ENCODE peak calls at places on chromosomes 13 and 19, in four cellular contexts. D, X, Y and V are unnamed samples. For H3K36me3, the result is how much of the 10 kb centered on the place peaks cover.

GRCh38 chr13:32720026-32720425 is 133.8 kb downstream of the PDS5B start:
- DNase-seq in D (no peak), X (no peak), Y (no peak), V (no peak)

GRCh38 chr13:97307882-97308624 is 85.9 kb downstream of the MBNL2 start:
- DNase-seq in D (no peak), X (no peak), Y (no peak), V (peak)

GRCh38 chr19:15863272-15863671 is 34.6 kb downstream of the CYP4F2 start:
- DNase-seq in D (no peak), X (no peak), Y (no peak), V (peak)

GRCh38 chr19:46907880-46908279 is 47.1 kb downstream of the ARHGAP35 start:
- DNase-seq in D (peak), X (no peak), Y (no peak), V (no peak)

GRCh38 chr13:30934381-30934780 is 1.9 kb downstream of the TEX26 start:
- DNase-seq in D (peak), X (no peak), Y (no peak), V (no peak)

GRCh38 chr13:23695711-23696512 is 125.7 kb downstream of the TNFRSF19 start:
- DNase-seq in D (peak), X (no peak), Y (no peak), V (no peak)

GRCh38 chr19:8360196-8360595 is 3.8 kb upstream of the ANGPTL4 start:
- DNase-seq in D (no peak), X (no peak), Y (no peak), V (no peak)

GRCh38 chr13:87274209-87274819 is 396.9 kb upstream of the SLITRK5 start:
- DNase-seq in D (peak), X (no peak), Y (no peak), V (peak)

GRCh38 chr13:26509491-26509890 is 48.0 kb upstream of the WASF3 start:
- DNase-seq in D (no peak), X (no peak), Y (no peak), V (no peak)

GRCh38 chr19:3285647-3286176 is 61.3 kb downstream of the CELF5 start:
- DNase-seq in D (no peak), X (no peak), Y (no peak), V (no peak)

GRCh38 chr13:71524245-71525002 is 342.6 kb downstream of the DACH1 start:
- DNase-seq in D (no peak), X (peak), Y (no peak), V (no peak)

GRCh38 chr13:101624210-101624922 is 171.9 kb downstream of the ITGBL1 start:
- DNase-seq in D (peak), X (no peak), Y (no peak), V (no peak)

GRCh38 chr13:73248711-73249580 is 190.1 kb downstream of the KLF5 start:
- DNase-seq in D (peak), X (no peak), Y (no peak), V (peak)

GRCh38 chr13:37656247-37656940 is 57.8 kb upstream of the POSTN start:
- DNase-seq in D (no peak), X (peak), Y (no peak), V (peak)

GRCh38 chr19:35715355-35715809 is 2.4 kb upstream of the KMT2B start:
- DNase-seq in D (no peak), X (no peak), Y (no peak), V (no peak)

GRCh38 chr19:42051166-42052115 is 18.6 kb downstream of the GRIK5 start:
- DNase-seq in D (no peak), X (no peak), Y (no peak), V (peak)

GRCh38 chr13:43831088-43831487 is 44.3 kb upstream of the ENOX1 start:
- DNase-seq in D (no peak), X (no peak), Y (no peak), V (peak)

GRCh38 chr19:1324792-1325567 is 39.3 kb downstream of the EFNA2 start:
- DNase-seq in D (no peak), X (peak), Y (no peak), V (peak)

GRCh38 chr19:8811315-8812172 is 20.6 kb downstream of the ZNF558 start:
- DNase-seq in D (no peak), X (no peak), Y (no peak), V (no peak)

GRCh38 chr19:18322318-18322758 is 538 bp downstream of the LSM4 start:
- DNase-seq in D (peak), X (no peak), Y (no peak), V (peak)

GRCh38 chr19:43789029-43789428 is 8.3 kb upstream of the KCNN4 start:
- DNase-seq in D (peak), X (no peak), Y (no peak), V (no peak)

GRCh38 chr13:109043561-109044075 is 414.2 kb downstream of the MYO16 start:
- DNase-seq in D (no peak), X (no peak), Y (no peak), V (no peak)

GRCh38 chr13:31638577-31638976 is 100.7 kb upstream of the RXFP2 start:
- DNase-seq in D (no peak), X (peak), Y (no peak), V (peak)

GRCh38 chr19:1251233-1251502 is 2.8 kb downstream of the MIDN start:
- DNase-seq in D (no peak), X (no peak), Y (no peak), V (peak)

GRCh38 chr19:35220315-35220921 is 8.1 kb downstream of the FAM187B start:
- DNase-seq in D (peak), X (no peak), Y (no peak), V (no peak)

GRCh38 chr13:26038931-26039475 is 12.8 kb downstream of the SHISA2 start:
- DNase-seq in D (no peak), X (no peak), Y (no peak), V (no peak)

DNA sequence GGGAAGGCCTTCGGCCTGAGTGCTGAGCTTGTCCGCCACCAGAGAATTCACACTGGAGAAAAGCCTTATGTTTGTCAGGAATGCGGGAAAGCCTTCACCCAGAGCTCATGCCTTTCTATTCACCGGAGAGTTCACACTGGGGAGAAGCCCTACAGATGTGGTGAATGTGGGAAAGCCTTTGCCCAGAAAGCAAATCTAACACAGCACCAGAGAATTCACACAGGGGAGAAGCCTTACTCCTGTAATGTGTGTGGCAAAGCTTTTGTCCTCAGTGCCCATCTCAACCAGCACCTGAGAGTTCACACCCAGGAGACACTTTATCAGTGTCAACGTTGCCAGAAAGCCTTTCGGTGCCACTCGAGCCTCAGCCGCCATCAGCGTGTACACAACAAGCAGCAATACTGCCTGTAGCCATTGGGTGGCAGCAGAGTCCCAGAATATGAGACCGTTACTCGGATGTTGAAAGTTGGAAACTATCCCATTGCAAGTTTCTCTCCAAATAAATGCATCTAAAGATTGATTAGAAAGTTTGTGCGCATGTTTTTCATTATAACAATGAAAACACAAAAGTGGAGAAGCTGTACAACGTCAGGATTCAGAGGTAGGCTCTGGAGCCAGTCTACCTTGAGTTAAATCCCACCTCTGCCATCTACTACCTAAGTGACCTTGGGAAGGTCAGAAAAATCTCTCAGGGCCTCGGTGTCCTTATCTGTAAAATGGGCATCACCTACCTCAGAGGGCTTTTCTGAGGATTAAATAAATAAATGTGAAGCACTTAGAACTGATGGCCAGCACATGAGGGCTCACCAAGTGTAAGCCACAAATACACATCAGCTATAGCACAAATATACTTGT is 21.1 kb downstream of the ZNF473 start:
- DNase-seq in D (peak), X (no peak), Y (no peak), V (no peak)
- H3K36me3 ChIP-seq in D (half or more), X (under half), Y (under half), V (half or more)

DNA sequence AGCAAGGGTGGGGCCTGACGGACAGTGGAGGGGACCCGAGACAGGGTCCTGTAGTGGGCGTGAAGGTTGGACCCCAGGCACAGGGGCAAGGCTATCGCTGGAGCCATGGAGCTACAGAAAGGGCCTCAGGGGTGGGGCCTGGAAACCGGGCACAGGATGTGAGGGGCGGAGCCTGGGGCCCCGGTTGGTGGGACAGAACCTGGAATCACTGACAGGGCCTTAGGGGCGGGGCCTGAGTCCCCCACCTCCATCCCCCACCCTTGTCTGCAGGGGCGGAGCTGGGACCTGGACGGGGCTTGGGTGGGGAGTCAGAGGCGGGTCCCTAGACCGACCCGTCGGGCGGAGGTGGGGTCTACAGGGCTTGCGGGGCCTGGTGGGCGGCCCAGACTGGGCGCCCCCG is 26.0 kb downstream of the DCAF15 start:
- DNase-seq in D (peak), X (no peak), Y (no peak), V (no peak)
- H3K4me3 ChIP-seq in D (no peak), X (no peak), Y (no peak), V (no peak)

DNA sequence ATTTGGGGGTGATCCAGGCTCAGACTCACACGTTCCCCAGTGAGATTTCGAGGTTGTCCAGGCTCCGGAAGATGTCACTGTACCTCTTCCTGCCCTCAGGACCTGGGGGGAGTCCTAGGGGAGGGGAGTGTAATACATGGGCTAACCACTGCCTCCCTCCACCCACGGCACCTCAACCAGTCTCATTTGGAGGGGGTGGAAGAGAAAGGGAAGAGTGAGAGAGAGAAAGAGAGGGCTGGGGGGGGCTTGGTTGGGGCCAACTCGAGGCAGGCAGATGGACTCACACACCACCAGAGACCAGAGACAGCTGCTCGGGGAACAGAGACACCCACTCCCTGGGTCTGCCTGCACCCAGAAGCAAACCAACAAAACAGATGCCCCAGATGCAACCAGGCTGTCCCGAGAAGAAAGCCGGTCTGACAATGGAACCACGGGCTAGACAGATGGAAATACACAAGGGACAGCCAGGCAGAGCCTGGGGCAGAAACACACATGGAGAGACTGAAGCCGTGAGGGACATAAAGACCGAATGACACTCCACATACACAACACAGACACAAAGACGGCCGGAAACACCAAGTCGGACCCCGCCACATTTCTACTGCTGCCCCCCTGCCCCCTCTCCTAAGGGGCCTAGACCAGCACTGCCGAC is 825 bp downstream of the GMIP start:
- DNase-seq in D (peak), X (no peak), Y (no peak), V (no peak)
- H3K36me3 ChIP-seq in D (under half), X (under half), Y (under half), V (under half)

DNA sequence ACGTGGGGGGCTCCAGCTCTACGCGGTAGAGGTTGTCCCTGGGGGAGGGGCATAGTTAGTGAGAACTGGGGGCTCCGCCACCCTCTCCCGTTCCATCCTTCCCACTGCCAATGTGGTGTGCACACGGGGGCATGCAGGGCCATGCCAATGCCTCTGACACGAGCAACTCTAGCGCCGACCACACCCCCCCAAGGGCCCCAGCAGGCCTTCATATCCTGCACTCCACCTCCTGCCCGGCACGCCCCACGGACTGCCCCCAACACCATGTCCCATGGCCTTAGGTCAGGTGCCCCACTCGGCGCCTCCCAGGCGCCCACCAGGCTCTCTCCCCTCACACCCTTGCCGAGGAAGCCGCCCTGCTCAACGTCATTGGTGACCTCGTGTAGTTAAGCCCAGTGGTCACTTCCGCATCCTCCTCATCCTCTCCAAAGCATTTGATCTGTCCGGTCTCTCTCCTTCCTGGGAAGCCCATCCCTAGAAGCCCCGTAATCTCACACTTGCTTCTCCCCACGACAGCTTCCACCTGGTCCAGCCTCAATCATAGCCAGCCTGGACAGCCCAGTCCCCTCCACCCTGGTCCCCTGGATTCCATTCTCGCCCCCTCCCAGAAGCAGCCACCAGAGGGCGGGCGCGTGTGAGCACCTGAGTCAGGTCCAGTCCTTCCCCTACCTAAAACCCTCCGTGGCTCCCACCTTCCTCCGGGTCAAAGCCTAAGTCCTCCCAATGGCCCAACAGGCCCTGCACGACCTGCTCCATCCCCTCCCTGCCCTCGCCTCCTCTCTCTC is 2.1 kb downstream of the SEMA6B start:
- DNase-seq in D (peak), X (no peak), Y (no peak), V (no peak)
- H3K4me3 ChIP-seq in D (no peak), X (no peak), Y (no peak), V (no peak)

DNA sequence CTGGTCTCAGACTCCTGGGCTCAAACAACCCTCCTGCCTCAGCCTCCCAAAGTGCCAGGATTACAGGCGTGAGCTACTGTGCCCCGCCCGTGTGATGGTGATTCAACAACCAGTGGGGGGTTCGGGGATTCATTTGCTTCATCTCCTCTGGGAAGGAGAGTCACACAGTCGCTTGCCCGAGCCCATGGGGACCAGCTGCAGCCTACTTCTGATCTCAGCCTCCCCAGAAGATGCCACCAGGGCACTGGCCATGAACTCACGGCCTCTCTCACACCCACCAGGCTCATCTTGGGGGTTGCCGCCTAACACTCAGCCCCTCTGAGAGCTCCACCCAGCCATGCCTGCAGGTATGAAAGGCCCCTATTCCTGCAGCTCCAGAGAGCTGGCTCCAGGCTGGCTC is 6.8 kb downstream of the TOMM40 start:
- DNase-seq in D (no peak), X (no peak), Y (no peak), V (no peak)
- H3K36me3 ChIP-seq in D (half or more), X (under half), Y (under half), V (half or more)

GRCh38 chr19:29305268-29305667 is 92.3 kb upstream of the UQCRFS1 start:
- DNase-seq in D (no peak), X (no peak), Y (no peak), V (no peak)

GRCh38 chr19:29303035-29303706 is 90.2 kb upstream of the UQCRFS1 start:
- DNase-seq in D (no peak), X (no peak), Y (no peak), V (peak)

GRCh38 chr19:29303707-29304090 is 90.7 kb upstream of the UQCRFS1 start:
- DNase-seq in D (no peak), X (no peak), Y (no peak), V (no peak)

GRCh38 chr19:29299416-29300380 is 86.7 kb upstream of the UQCRFS1 start:
- DNase-seq in D (no peak), X (no peak), Y (no peak), V (no peak)

GRCh38 chr19:29302002-29302928 is 89.3 kb upstream of the UQCRFS1 start:
- DNase-seq in D (no peak), X (no peak), Y (no peak), V (no peak)
- H3K4me3 ChIP-seq in D (no peak), X (no peak), Y (no peak), V (no peak)

GRCh38 chr13:114323349-114323748 is 9.0 kb downstream of the CHAMP1 start:
- DNase-seq in D (no peak), X (no peak), Y (no peak), V (no peak)
- H3K36me3 ChIP-seq in D (half or more), X (under half), Y (under half), V (half or more)

GRCh38 chr19:19372656-19373416 is 32.6 kb upstream of the GATAD2A start:
- DNase-seq in D (no peak), X (no peak), Y (no peak), V (peak)
- H3K4me3 ChIP-seq in D (no peak), X (no peak), Y (no peak), V (no peak)